ENCODE peak calls at places on chromosome 22, in ten cellular contexts. W is GDM1; S is ascending aorta; H is Peyer's patch; V is naive thymus-derived CD8-positive, alpha-beta T cell; G is endothelial cell; O is NCI-H1048; A is uterus; D is hepatic stellate cell; B is GM12865. P is an unnamed sample.

GRCh38 chr22:44214764-44215163 is 34.0 kb downstream of the PARVG start:
- DNase-seq in B (no peak), H (no peak), D (no peak), A (no peak), V (no peak), O (no peak), S (no peak), G (no peak), W (no peak), P (no peak)

GRCh38 chr22:19634576-19634975 is 79.7 kb upstream of the SEPTIN5 start:
- DNase-seq in V (no peak), D (no peak), B (no peak), G (no peak), H (peak; percentile 24), W (no peak), S (no peak), O (no peak), A (no peak), P (no peak)

GRCh38 chr22:47367107-47367690 is 604.7 kb downstream of the TBC1D22A start:
- DNase-seq in O (no peak), D (no peak), H (peak; percentile 6), V (no peak), S (no peak), W (no peak), B (no peak), A (no peak), G (no peak), P (no peak)

GRCh38 chr22:45553333-45554039 is 50.8 kb downstream of the FBLN1 start:
- DNase-seq in S (peak; percentile 76), D (peak; percentile 94), H (peak; percentile 78), W (no peak), V (peak; percentile 43), B (peak; percentile 68), O (peak; percentile 38), G (peak; percentile 87), A (peak; percentile 82), P (peak; percentile 59)

GRCh38 chr22:45805413-45805812 is 133.8 kb downstream of the ATXN10 start:
- DNase-seq in D (no peak), B (no peak), W (no peak), V (no peak), H (no peak), A (no peak), G (no peak), O (no peak), S (no peak), P (no peak)

GRCh38 chr22:24460418-24461089 is 33.2 kb downstream of the ADORA2A start:
- DNase-seq in A (no peak), V (no peak), W (no peak), S (no peak), B (peak; percentile 71), G (no peak), H (no peak), O (no peak), D (no peak), P (no peak)

GRCh38 chr22:34395370-34395769 is 475.1 kb upstream of the LARGE1 start:
- DNase-seq in S (no peak), D (no peak), O (no peak), V (no peak), B (no peak), W (no peak), A (no peak), G (no peak), H (no peak), P (no peak)

GRCh38 chr22:39312410-39312809 is 7.0 kb downstream of the RPL3 start:
- DNase-seq in W (no peak), V (no peak), D (no peak), H (no peak), O (no peak), G (no peak), B (no peak), S (no peak), A (no peak), P (no peak)

GRCh38 chr22:41050873-41051272 is 41.5 kb upstream of the EP300 start:
- DNase-seq in H (no peak), O (no peak), A (no peak), V (no peak), D (no peak), W (no peak), B (no peak), S (no peak), G (no peak), P (no peak)

GRCh38 chr22:50490531-50491308 is 4.1 kb downstream of the MIOX start:
- DNase-seq in G (peak; percentile 41), H (no peak), S (no peak), W (peak; percentile 66), D (no peak), V (no peak), O (no peak), A (no peak), B (no peak), P (no peak)

GRCh38 chr22:49266561-49267519 is 560.8 kb downstream of the BRD1 start:
- DNase-seq in D (no peak), H (no peak), B (no peak), V (no peak), W (no peak), A (no peak), G (no peak), S (no peak), O (no peak), P (no peak)

GRCh38 chr22:19648419-19648929 is 65.8 kb upstream of the SEPTIN5 start:
- DNase-seq in B (no peak), S (no peak), O (no peak), G (no peak), D (no peak), A (no peak), V (no peak), W (no peak), H (no peak), P (peak; percentile 25)